ENCODE peak calls at places on chromosomes 3 and 15, in nine cellular contexts. A is heart right ventricle; J is stimulated activated CD8-positive, alpha-beta memory T cell treated with anti-CD3 and anti-CD28 coated beads, Interleukin-15, amount 100 ng/mL, for 48 hours; B is EH; D is DMS79; F is cerebellum; P is mesendoderm; I is stimulated activated CD4-positive, alpha-beta T cell treated with anti-CD3 and anti-CD28 coated beads, Interleukin-1b, Interleukin-23, amount 100 ng/mL, for 1 hour; T is NCI-H748 treated with DMSO at 0.1 percent for 48 hours. Q is an unnamed sample.
A peak's percentile ranks its signal among the peaks of the same experiment; 100 is the strongest.

GRCh38 chr15:101723161-101723873 is 956 bp downstream of the TARS3 start:
- DNase-seq in A (no peak), I (no peak), T (peak; percentile 3), F (no peak), D (peak; percentile 4), B (peak; percentile 59), J (peak; percentile 51), P (no peak), Q (no peak)

GRCh38 chr15:41501961-41502786 is 8.5 kb downstream of the ITPKA start:
- DNase-seq in J (no peak), I (no peak), T (no peak), D (no peak), P (peak; percentile 46), F (no peak), B (no peak), A (no peak), Q (no peak)

GRCh38 chr3:121736112-121736511 is 13.4 kb downstream of the GOLGB1 start:
- DNase-seq in J (no peak), I (no peak), T (no peak), D (no peak), F (no peak), P (no peak), A (no peak), B (peak; percentile 27), Q (no peak)

GRCh38 chr3:137988152-137988551 is 21.8 kb upstream of the CLDN18 start:
- DNase-seq in B (no peak), T (no peak), J (no peak), P (no peak), D (no peak), F (no peak), I (no peak), A (no peak), Q (no peak)

GRCh38 chr15:39304201-39304841 is 276.6 kb upstream of the THBS1 start:
- DNase-seq in D (no peak), F (no peak), P (no peak), J (no peak), A (no peak), B (peak; percentile 94), I (no peak), T (no peak), Q (peak; percentile 8)

GRCh38 chr3:146382386-146382785 is 87.0 kb downstream of the PLSCR2 start:
- DNase-seq in A (no peak), B (peak; percentile 15), D (no peak), F (no peak), T (no peak), I (no peak), P (peak; percentile 71), J (no peak), Q (peak; percentile 33)

GRCh38 chr15:70421197-70421482 is 323.4 kb upstream of the TLE3 start:
- DNase-seq in B (no peak), D (peak; percentile 69), J (no peak), I (no peak), T (peak; percentile 18), A (no peak), P (no peak), F (no peak), Q (no peak)

GRCh38 chr15:85475317-85475701 is 94.9 kb downstream of the AKAP13 start:
- DNase-seq in D (no peak), I (no peak), J (no peak), T (no peak), B (peak; percentile 40), F (no peak), A (no peak), P (no peak), Q (no peak)

GRCh38 chr15:98067339-98067738 is 106.8 kb downstream of the ARRDC4 start:
- DNase-seq in P (no peak), D (no peak), T (no peak), J (no peak), A (no peak), B (peak; percentile 97), F (no peak), I (no peak), Q (no peak)

Q was measured in SK-MEL-5.